ENCODE peak calls at places on chromosomes 1 and 21, in four cellular contexts. Q, O, I and W are unnamed samples.

GRCh38 chr1:150234647-150235435 is 1.1 kb downstream of the ANP32E start:
- DNase-seq in O (peak; percentile 72), Q (peak; percentile 92), I (peak; percentile 81), W (peak; percentile 42)

GRCh38 chr1:198232407-198232806 is 75.6 kb downstream of the NEK7 start:
- DNase-seq in I (no peak), O (no peak), Q (no peak), W (no peak)

GRCh38 chr1:244833734-244834595 is 1.5 kb upstream of the COX20 start:
- DNase-seq in O (peak; percentile 85), Q (peak; percentile 81), I (peak; percentile 52), W (no peak)

GRCh38 chr1:17441265-17441992 is 2.0 kb upstream of the RCC2 start:
- DNase-seq in I (no peak), O (peak; percentile 73), Q (no peak), W (no peak)

GRCh38 chr1:32470991-32471694 is 6.3 kb downstream of the ZBTB8B start:
- DNase-seq in Q (no peak), O (no peak), I (no peak), W (no peak)

GRCh38 chr1:228376651-228377631 is 29.7 kb downstream of the TRIM11 start:
- DNase-seq in I (no peak), O (no peak), Q (peak; percentile 63), W (no peak)

GRCh38 chr1:99613716-99614115 is 32.2 kb upstream of the PALMD start:
- DNase-seq in Q (no peak), O (peak; percentile 25), I (no peak), W (no peak)

GRCh38 chr1:54381524-54381923 is 24.7 kb downstream of the SSBP3 start:
- DNase-seq in O (no peak), Q (peak; percentile 43), I (no peak), W (no peak)

GRCh38 chr1:77825356-77825709 is 45.9 kb downstream of the MIGA1 start:
- DNase-seq in I (no peak), Q (no peak), O (peak; percentile 95), W (no peak)

GRCh38 chr1:247417786-247418185 is 1.8 kb downstream of the NLRP3 start:
- DNase-seq in Q (no peak), I (no peak), O (no peak), W (no peak)

GRCh38 chr1:113325039-113325438 is 65.3 kb upstream of the MAGI3 start:
- DNase-seq in I (no peak), O (peak; percentile 3), Q (no peak), W (no peak)

GRCh38 chr21:38989745-38990423 is 184.2 kb downstream of the ETS2 start:
- DNase-seq in I (no peak), O (peak; percentile 91), Q (no peak), W (no peak)

GRCh38 chr1:8604041-8604942 is 213.1 kb downstream of the RERE start:
- DNase-seq in O (no peak), Q (no peak), I (no peak), W (no peak)

GRCh38 chr1:81802601-81803422 is 2.1 kb downstream of the ADGRL2 start:
- DNase-seq in Q (peak; percentile 80), O (peak; percentile 64), I (peak; percentile 70), W (no peak)

GRCh38 chr1:205976036-205976435 is 27.2 kb downstream of the RAB7B start:
- DNase-seq in O (no peak), I (no peak), Q (no peak), W (peak; percentile 14)

GRCh38 chr1:243234978-243235657 is 20.0 kb downstream of the CEP170 start:
- DNase-seq in O (peak; percentile 70), Q (no peak), I (no peak), W (no peak)

GRCh38 chr21:14591882-14592281 is 45.8 kb upstream of the SAMSN1 start:
- DNase-seq in O (peak; percentile 98), I (peak; percentile 27), Q (no peak), W (peak; percentile 44)

GRCh38 chr1:230684146-230684545 is 29.8 kb downstream of the AGT start:
- DNase-seq in Q (no peak), I (no peak), O (no peak), W (no peak)

GRCh38 chr1:241985787-241986186 is 13.1 kb downstream of the MAP1LC3C start:
- DNase-seq in O (peak; percentile 71), I (no peak), Q (no peak), W (no peak)

GRCh38 chr1:177069489-177069888 is 95.0 kb downstream of the ASTN1 start:
- DNase-seq in I (no peak), Q (no peak), O (peak; percentile 3), W (no peak)

GRCh38 chr1:227428803-227429202 is 110.5 kb upstream of the CDC42BPA start:
- DNase-seq in Q (no peak), I (no peak), O (peak; percentile 87), W (no peak)

GRCh38 chr1:8059161-8059622 is 33.1 kb upstream of the ERRFI1 start:
- DNase-seq in Q (no peak), O (peak; percentile 97), I (no peak), W (no peak)

GRCh38 chr1:22234631-22235030 is 91.7 kb upstream of the WNT4 start:
- DNase-seq in Q (no peak), O (no peak), I (no peak), W (no peak)

GRCh38 chr1:100631015-100631521 is 88.5 kb upstream of the VCAM1 start:
- DNase-seq in I (no peak), Q (no peak), O (peak; percentile 96), W (no peak)

GRCh38 chr1:46183119-46183842 is 7.0 kb upstream of the P3R3URF start:
- DNase-seq in I (peak; percentile 78), O (peak; percentile 80), Q (peak; percentile 74), W (no peak)

GRCh38 chr1:113676524-113676923 is 82.8 kb downstream of the PHTF1 start:
- DNase-seq in Q (no peak), O (no peak), I (no peak), W (no peak)

GRCh38 chr1:183655562-183656075 is 2.5 kb upstream of the APOBEC4 start:
- DNase-seq in Q (peak; percentile 75), I (peak; percentile 89), O (peak; percentile 89), W (peak; percentile 94)

GRCh38 chr1:157725214-157725577 is 24.6 kb upstream of the FCRL3 start:
- DNase-seq in I (no peak), O (no peak), Q (no peak), W (no peak)

GRCh38 chr1:14367444-14367843 is 231.0 kb upstream of the KAZN start:
- DNase-seq in I (no peak), Q (no peak), O (no peak), W (no peak)

GRCh38 chr1:228996286-228996685 is 261.0 kb downstream of the RHOU start:
- DNase-seq in I (peak; percentile 39), O (no peak), Q (no peak), W (no peak)

GRCh38 chr1:53642607-53643006 is 96.4 kb downstream of the GLIS1 start:
- DNase-seq in I (peak; percentile 13), Q (peak; percentile 26), O (no peak), W (peak; percentile 6)

GRCh38 chr21:15455819-15456462 is 273.8 kb upstream of the USP25 start:
- DNase-seq in O (no peak), Q (no peak), I (no peak), W (no peak)

GRCh38 chr1:84773195-84773594 is 82.9 kb upstream of the SSX2IP start:
- DNase-seq in O (no peak), I (no peak), Q (no peak), W (no peak)

GRCh38 chr1:89523597-89524368 is 846 bp upstream of the LRRC8B start:
- DNase-seq in I (peak; percentile 31), O (peak; percentile 35), Q (no peak), W (no peak)

GRCh38 chr1:9195651-9196050 is 38.9 kb upstream of the H6PD start:
- DNase-seq in Q (no peak), O (no peak), I (no peak), W (no peak)

GRCh38 chr1:182700351-182700709 is 15.9 kb upstream of the RGS8 start:
- DNase-seq in O (no peak), I (no peak), Q (no peak), W (no peak)

GRCh38 chr1:34681481-34682451 is 73.1 kb upstream of the GJB5 start:
- DNase-seq in O (peak; percentile 57), Q (no peak), I (peak; percentile 38), W (no peak)

GRCh38 chr1:210663730-210664573 is 335.2 kb downstream of the HHAT start:
- DNase-seq in O (no peak), Q (no peak), I (no peak), W (no peak)

GRCh38 chr1:179953974-179954493 is 576 bp upstream of the CEP350 start:
- DNase-seq in Q (no peak), I (peak; percentile 60), O (peak; percentile 63), W (no peak)
- TF ChIP-seq CTCF in Q (no peak), I (no peak), O (peak; percentile 32), W (no peak)

GRCh38 chr1:194807530-194808220 is 1621.3 kb upstream of the B3GALT2 start:
- DNase-seq in I (no peak), O (no peak), Q (no peak), W (no peak)

GRCh38 chr1:194813109-194813508 is 1626.7 kb upstream of the B3GALT2 start:
- DNase-seq in I (no peak), O (no peak), Q (no peak), W (no peak)

DNA sequence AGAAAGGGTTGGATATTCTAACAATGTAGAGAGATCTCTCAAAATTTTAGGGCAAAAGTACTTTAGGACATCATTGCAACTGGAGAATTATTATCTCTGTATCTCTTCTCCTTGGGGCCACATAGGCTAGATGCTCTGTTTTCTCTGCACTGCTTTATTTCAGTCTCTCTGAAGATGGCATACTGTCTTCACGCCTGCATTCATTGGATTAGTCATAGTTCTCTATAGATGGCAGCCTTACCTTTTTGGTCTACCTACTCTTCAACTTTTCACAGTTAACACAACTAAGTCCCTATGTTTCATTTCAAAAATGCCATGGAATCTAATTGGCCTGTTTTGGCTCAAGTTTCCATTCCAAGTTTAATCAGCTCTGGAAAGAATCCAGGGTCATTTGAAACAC is 1623.3 kb upstream of the B3GALT2 start:
- DNase-seq in O (no peak), Q (no peak), I (no peak), W (no peak)
- TF ChIP-seq CTCF in O (no peak), Q (no peak), I (no peak), W (no peak)

DNA sequence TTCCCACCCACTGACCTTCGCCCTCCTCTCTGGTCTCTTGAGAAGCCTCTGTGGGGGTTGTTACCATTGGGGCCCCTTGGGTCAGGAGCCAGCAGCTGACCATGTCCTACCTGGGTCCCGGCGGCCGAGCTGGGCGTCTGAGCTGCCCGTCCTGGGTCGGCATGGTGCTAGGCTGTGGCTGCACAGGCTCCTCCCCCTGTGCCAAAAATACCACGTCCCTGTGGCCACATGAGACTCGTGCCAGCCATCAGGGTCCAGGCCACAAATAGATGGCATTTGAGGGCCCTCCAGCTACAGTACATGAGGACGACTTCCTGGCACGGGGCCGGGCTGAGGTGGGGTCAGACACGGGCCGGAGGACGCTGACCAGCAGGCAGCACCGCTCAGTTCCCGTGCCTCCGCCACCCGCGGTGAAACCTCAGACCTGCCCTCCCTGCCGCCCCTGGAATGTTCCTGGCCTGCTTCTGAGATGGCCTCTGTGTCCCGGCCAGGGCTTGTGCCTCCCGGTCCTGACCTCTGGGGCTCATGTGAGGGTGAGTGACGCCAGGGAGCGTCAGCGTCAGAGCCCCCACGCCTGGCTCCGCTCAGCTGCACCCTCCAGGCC is at the start of gene PERM1:
- DNase-seq in Q (no peak), O (no peak), I (no peak), W (no peak)
- TF ChIP-seq CTCF in Q (no peak), O (no peak), I (no peak), W (no peak)

DNA sequence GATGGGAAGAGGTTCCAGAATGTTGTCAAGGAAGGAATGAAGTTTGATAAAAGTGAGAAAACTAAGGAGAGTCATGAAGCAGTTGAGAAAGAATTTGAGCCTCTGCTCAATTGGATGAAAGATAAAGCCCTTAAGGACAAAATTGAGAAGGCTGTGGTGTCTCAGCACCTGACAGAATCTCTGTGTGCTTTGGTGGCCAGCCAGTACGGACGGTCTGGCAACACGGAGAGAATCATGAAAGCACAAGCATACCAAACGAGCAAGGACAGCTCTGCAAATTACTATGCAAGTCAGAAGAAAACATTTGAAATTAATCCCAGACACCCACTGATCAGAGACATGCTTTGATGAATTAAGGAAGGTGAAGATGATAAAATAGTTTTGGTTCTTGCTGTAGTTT is 142.8 kb downstream of the CDC7 start:
- DNase-seq in Q (no peak), I (no peak), O (no peak), W (no peak)
- TF ChIP-seq CTCF in Q (no peak), I (no peak), O (no peak), W (no peak)